ENCODE peak calls at places on chromosomes 12 and 14, in four cellular contexts. One of them, this sample, is unnamed.

GRCh38 chr12:121946313-121947025 is 28.1 kb downstream of the CFAP251 start:
- DNase-seq in mammary epithelial cell: no peak
- DNase-seq in A673: no peak
- DNase-seq in PC-9: no peak
- DNase-seq in this sample: no peak

GRCh38 chr12:109963743-109964429 is 32.3 kb downstream of the GIT2 start:
- DNase-seq in mammary epithelial cell: no peak
- DNase-seq in A673: no peak
- DNase-seq in PC-9: no peak
- DNase-seq in this sample: no peak

GRCh38 chr12:81558031-81558430 is 201.1 kb downstream of the PPFIA2 start:
- DNase-seq in mammary epithelial cell: no peak
- DNase-seq in A673: peak; percentile 25
- DNase-seq in PC-9: no peak
- DNase-seq in this sample: no peak

GRCh38 chr14:89779707-89780106 is 174.8 kb downstream of the EFCAB11 start:
- DNase-seq in mammary epithelial cell: no peak
- DNase-seq in A673: no peak
- DNase-seq in PC-9: no peak
- DNase-seq in this sample: no peak

GRCh38 chr14:104603623-104604401 is 760 bp downstream of the TMEM179 start:
- DNase-seq in mammary epithelial cell: no peak
- DNase-seq in A673: no peak
- DNase-seq in PC-9: no peak
- DNase-seq in this sample: no peak

GRCh38 chr12:122503147-122503751 is 2.5 kb upstream of the ZCCHC8 start:
- DNase-seq in mammary epithelial cell: no peak
- DNase-seq in A673: no peak
- DNase-seq in PC-9: no peak
- DNase-seq in this sample: no peak

GRCh38 chr14:72677664-72678063 is 216.2 kb downstream of the DPF3 start:
- DNase-seq in mammary epithelial cell: peak; percentile 68
- DNase-seq in A673: no peak
- DNase-seq in PC-9: no peak
- DNase-seq in this sample: no peak

GRCh38 chr12:64706831-64707230 is 52.4 kb downstream of the GNS start:
- DNase-seq in mammary epithelial cell: no peak
- DNase-seq in A673: no peak
- DNase-seq in PC-9: no peak
- DNase-seq in this sample: no peak

GRCh38 chr12:74917743-74918142 is 291.9 kb downstream of the KCNC2 start:
- DNase-seq in mammary epithelial cell: no peak
- DNase-seq in A673: no peak
- DNase-seq in PC-9: no peak
- DNase-seq in this sample: no peak

GRCh38 chr12:52202361-52203078 is 10.7 kb upstream of the KRT80 start:
- DNase-seq in mammary epithelial cell: no peak
- DNase-seq in A673: peak; percentile 54
- DNase-seq in PC-9: no peak
- DNase-seq in this sample: no peak

GRCh38 chr12:98418357-98419075 is 96.9 kb upstream of the TMPO start:
- DNase-seq in mammary epithelial cell: peak; percentile 90
- DNase-seq in A673: peak; percentile 87
- DNase-seq in PC-9: peak; percentile 93
- DNase-seq in this sample: peak; percentile 91

GRCh38 chr12:107184359-107184980 is 91.1 kb upstream of the CRY1 start:
- DNase-seq in mammary epithelial cell: no peak
- DNase-seq in A673: no peak
- DNase-seq in PC-9: no peak
- DNase-seq in this sample: no peak

GRCh38 chr12:47745485-47746041 is 13.1 kb downstream of the RAPGEF3 start:
- DNase-seq in mammary epithelial cell: no peak
- DNase-seq in A673: no peak
- DNase-seq in PC-9: no peak
- DNase-seq in this sample: no peak

GRCh38 chr12:47742253-47742825 is 16.3 kb downstream of the RAPGEF3 start:
- DNase-seq in mammary epithelial cell: no peak
- DNase-seq in A673: no peak
- DNase-seq in PC-9: peak; percentile 66
- DNase-seq in this sample: peak; percentile 46

GRCh38 chr12:47743311-47743860 is 15.3 kb downstream of the RAPGEF3 start:
- DNase-seq in mammary epithelial cell: no peak
- DNase-seq in A673: no peak
- DNase-seq in PC-9: no peak
- DNase-seq in this sample: no peak

GRCh38 chr12:47744778-47745436 is 13.8 kb downstream of the RAPGEF3 start:
- DNase-seq in mammary epithelial cell: no peak
- DNase-seq in A673: no peak
- DNase-seq in PC-9: no peak
- DNase-seq in this sample: no peak

GRCh38 chr12:47744005-47744651 is 14.6 kb downstream of the RAPGEF3 start:
- DNase-seq in mammary epithelial cell: peak; percentile 73
- DNase-seq in A673: no peak
- DNase-seq in PC-9: peak; percentile 81
- DNase-seq in this sample: peak; percentile 83
- TF ChIP-seq CTCF in mammary epithelial cell: peak; percentile 89
- TF ChIP-seq CTCF in A673: peak; percentile 52
- TF ChIP-seq CTCF in PC-9: peak; percentile 88
- TF ChIP-seq CTCF in this sample: peak; percentile 81

GRCh38 chr12:2347844-2348476 is 295.2 kb downstream of the CACNA1C start:
- DNase-seq in mammary epithelial cell: no peak
- DNase-seq in A673: no peak
- DNase-seq in PC-9: no peak
- DNase-seq in this sample: no peak
- H3K27ac ChIP-seq in mammary epithelial cell: no peak overlapping the region
- H3K27ac ChIP-seq in A673: no peak overlapping the region
- H3K27ac ChIP-seq in PC-9: no peak overlapping the region
- H3K27ac ChIP-seq in this sample: no peak overlapping the region

DNA sequence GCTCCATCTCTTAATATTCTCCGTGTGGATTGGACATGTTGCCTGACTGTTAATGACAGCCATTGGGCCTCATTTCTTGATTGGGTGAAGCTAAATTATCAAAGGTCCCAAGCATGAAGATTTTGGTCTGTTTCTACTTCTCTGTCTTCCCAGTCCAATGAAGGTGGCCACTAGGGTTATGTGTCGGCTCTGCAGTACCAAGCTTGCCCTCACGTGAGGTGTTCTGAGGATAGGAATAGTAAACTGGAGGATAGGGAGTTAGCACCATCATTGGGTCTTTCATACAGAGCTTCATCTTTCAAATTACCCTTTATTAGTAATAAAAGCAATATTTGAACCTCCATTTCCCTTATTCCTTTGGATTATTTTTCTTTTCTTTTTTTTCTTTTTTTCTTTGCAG is 21.9 kb upstream of the BICD1 start:
- DNase-seq in mammary epithelial cell: no peak
- DNase-seq in A673: no peak
- DNase-seq in PC-9: no peak
- DNase-seq in this sample: no peak
- TF ChIP-seq CTCF in mammary epithelial cell: no peak
- TF ChIP-seq CTCF in A673: no peak
- TF ChIP-seq CTCF in PC-9: no peak
- TF ChIP-seq CTCF in this sample: no peak

DNA sequence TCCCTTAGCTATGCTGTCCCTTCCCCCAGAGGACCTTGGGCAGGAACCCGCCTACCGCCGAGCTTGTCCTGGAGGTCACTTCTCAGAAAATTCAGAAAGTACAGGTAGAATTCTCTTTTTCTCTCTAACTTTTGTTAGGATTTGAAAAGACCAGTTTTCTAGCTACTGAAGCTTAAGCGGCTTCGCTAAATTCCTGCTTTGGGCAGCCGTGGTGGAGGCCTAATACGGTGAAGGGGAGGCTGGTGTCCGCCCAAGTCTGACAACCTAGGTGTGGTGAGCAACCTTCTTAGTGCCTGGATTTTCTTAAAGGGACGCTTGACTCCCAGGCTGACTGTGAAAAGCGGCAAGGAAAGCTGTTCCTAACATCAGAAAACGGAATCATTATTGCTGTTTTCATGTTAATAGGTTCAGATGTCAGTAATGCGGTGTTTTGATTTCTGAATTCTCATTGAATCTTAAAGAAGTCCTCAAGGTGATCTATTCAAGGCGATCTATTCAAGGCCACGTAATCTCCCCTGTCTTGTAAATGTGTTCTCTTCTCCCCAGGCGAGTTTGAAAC is 835 bp downstream of the FGD4 start:
- DNase-seq in mammary epithelial cell: peak; percentile 55
- DNase-seq in A673: no peak
- DNase-seq in PC-9: no peak
- DNase-seq in this sample: peak; percentile 62
- H3K27ac ChIP-seq in mammary epithelial cell: peak overlapping the region; percentile 90
- H3K27ac ChIP-seq in A673: no peak overlapping the region
- H3K27ac ChIP-seq in PC-9: peak overlapping the region; percentile 61
- H3K27ac ChIP-seq in this sample: peak overlapping the region; percentile 96

GRCh38 chr12:50720085-50720484 is 43.8 kb upstream of the ATF1 start:
- DNase-seq in mammary epithelial cell: no peak
- DNase-seq in A673: no peak
- DNase-seq in PC-9: no peak
- DNase-seq in this sample: no peak
- TF ChIP-seq CTCF in mammary epithelial cell: no peak
- TF ChIP-seq CTCF in A673: no peak
- TF ChIP-seq CTCF in PC-9: no peak
- TF ChIP-seq CTCF in this sample: no peak

This sample was measured in RWPE1.